ENCODE peak calls at places on chromosomes 16 and 17, in five cellular contexts. K is COR-L47; H is activated T-cell treated with anti-CD3 and anti-CD28 coated beads for 1 hour; R is stimulated activated CD4-positive, alpha-beta T cell treated with anti-CD3 and anti-CD28 coated beads, Interleukin-15, amount 100 ng/mL, for 1 hour; B is globus pallidus. N is an unnamed sample.

GRCh38 chr17:77200711-77201110 is 59.9 kb downstream of the SEC14L1 start:
- DNase-seq in K (no peak), H (no peak), R (no peak), B (no peak), N (no peak)

GRCh38 chr16:30115238-30115637 is 1.9 kb upstream of the GDPD3 start:
- DNase-seq in K (no peak), H (no peak), R (no peak), B (no peak), N (no peak)

GRCh38 chr16:46822270-46822669 is 8.7 kb downstream of the C16orf87 start:
- DNase-seq in K (no peak), H (no peak), R (no peak), B (no peak), N (no peak)

GRCh38 chr16:88569985-88570690 is at the start of gene ZC3H18:
- DNase-seq in K (peak), H (peak), R (peak), B (peak), N (peak)

GRCh38 chr16:53022374-53022773 is 30.3 kb downstream of the CHD9NB start:
- DNase-seq in K (peak), H (no peak), R (no peak), B (peak), N (peak)

GRCh38 chr16:88614818-88615580 is 23.4 kb upstream of the IL17C start:
- DNase-seq in K (no peak), H (no peak), R (no peak), B (no peak), N (no peak)

GRCh38 chr17:18141210-18141803 is 32.8 kb downstream of the MYO15A start:
- DNase-seq in K (peak), H (peak), R (no peak), B (peak), N (peak)

GRCh38 chr16:30786936-30787612 is at the start of gene ZNF629:
- DNase-seq in K (peak), H (no peak), R (no peak), B (peak), N (peak)

GRCh38 chr17:81512984-81513668 is 527 bp upstream of the ACTG1 start:
- DNase-seq in K (peak), H (peak), R (no peak), B (peak), N (peak)